ENCODE peak calls at places on chromosomes 4 and X, in ten cellular contexts. One of them, this sample, is unnamed.

GRCh38 chr4:6848717-6849305 is 60.8 kb upstream of the TBC1D14 start:
- DNase-seq in stimulated activated naive B cell treated with anti-CD40 and anti-IgM and Interleukin-4, amounts not matched to agents 10 μg/mL and 1 μg/mL and 100 μg/mL, for 72 hours: no peak
- DNase-seq in EL: no peak
- DNase-seq in lung microvascular endothelial cell: no peak
- DNase-seq in stimulated activated CD4-positive, alpha-beta T cell treated with anti-CD3 and anti-CD28 coated beads, Interleukin-1b, Interleukin-23, amount 100 ng/mL, for 24 hours: no peak
- DNase-seq in SK-N-SH: no peak
- DNase-seq in hypothalamus: no peak
- DNase-seq in IMR-90: peak
- DNase-seq in RWPE2: no peak
- DNase-seq in T47D: no peak
- DNase-seq in this sample: no peak

GRCh38 chr4:1204828-1205591 is 32.6 kb upstream of the SPON2 start:
- DNase-seq in hypothalamus: no peak
- DNase-seq in SK-N-SH: peak
- DNase-seq in EL: no peak
- DNase-seq in lung microvascular endothelial cell: no peak
- DNase-seq in stimulated activated naive B cell treated with anti-CD40 and anti-IgM and Interleukin-4, amounts not matched to agents 10 μg/mL and 1 μg/mL and 100 μg/mL, for 72 hours: no peak
- DNase-seq in IMR-90: no peak
- DNase-seq in RWPE2: no peak
- DNase-seq in stimulated activated CD4-positive, alpha-beta T cell treated with anti-CD3 and anti-CD28 coated beads, Interleukin-1b, Interleukin-23, amount 100 ng/mL, for 24 hours: no peak
- DNase-seq in T47D: no peak
- DNase-seq in this sample: no peak

GRCh38 chr4:93053140-93053539 is 749.4 kb downstream of the GRID2 start:
- DNase-seq in T47D: no peak
- DNase-seq in stimulated activated naive B cell treated with anti-CD40 and anti-IgM and Interleukin-4, amounts not matched to agents 10 μg/mL and 1 μg/mL and 100 μg/mL, for 72 hours: no peak
- DNase-seq in RWPE2: no peak
- DNase-seq in lung microvascular endothelial cell: no peak
- DNase-seq in stimulated activated CD4-positive, alpha-beta T cell treated with anti-CD3 and anti-CD28 coated beads, Interleukin-1b, Interleukin-23, amount 100 ng/mL, for 24 hours: no peak
- DNase-seq in IMR-90: no peak
- DNase-seq in hypothalamus: no peak
- DNase-seq in EL: no peak
- DNase-seq in SK-N-SH: no peak
- DNase-seq in this sample: no peak

GRCh38 chr4:130147618-130148017 is 1051.7 kb downstream of the C4orf33 start:
- DNase-seq in stimulated activated naive B cell treated with anti-CD40 and anti-IgM and Interleukin-4, amounts not matched to agents 10 μg/mL and 1 μg/mL and 100 μg/mL, for 72 hours: no peak
- DNase-seq in SK-N-SH: no peak
- DNase-seq in stimulated activated CD4-positive, alpha-beta T cell treated with anti-CD3 and anti-CD28 coated beads, Interleukin-1b, Interleukin-23, amount 100 ng/mL, for 24 hours: no peak
- DNase-seq in IMR-90: no peak
- DNase-seq in T47D: no peak
- DNase-seq in lung microvascular endothelial cell: no peak
- DNase-seq in RWPE2: no peak
- DNase-seq in hypothalamus: no peak
- DNase-seq in EL: no peak
- DNase-seq in this sample: no peak

GRCh38 chrX:129099206-129099605 is 424.1 kb downstream of the SMARCA1 start:
- DNase-seq in hypothalamus: no peak
- DNase-seq in EL: no peak
- DNase-seq in lung microvascular endothelial cell: no peak
- DNase-seq in T47D: no peak
- DNase-seq in RWPE2: no peak
- DNase-seq in IMR-90: no peak
- DNase-seq in SK-N-SH: no peak
- DNase-seq in stimulated activated naive B cell treated with anti-CD40 and anti-IgM and Interleukin-4, amounts not matched to agents 10 μg/mL and 1 μg/mL and 100 μg/mL, for 72 hours: no peak
- DNase-seq in stimulated activated CD4-positive, alpha-beta T cell treated with anti-CD3 and anti-CD28 coated beads, Interleukin-1b, Interleukin-23, amount 100 ng/mL, for 24 hours: no peak
- DNase-seq in this sample: no peak

GRCh38 chrX:133923548-133923947 is 61.8 kb downstream of the GPC3 start:
- DNase-seq in stimulated activated CD4-positive, alpha-beta T cell treated with anti-CD3 and anti-CD28 coated beads, Interleukin-1b, Interleukin-23, amount 100 ng/mL, for 24 hours: no peak
- DNase-seq in IMR-90: no peak
- DNase-seq in SK-N-SH: peak
- DNase-seq in T47D: no peak
- DNase-seq in hypothalamus: no peak
- DNase-seq in EL: no peak
- DNase-seq in stimulated activated naive B cell treated with anti-CD40 and anti-IgM and Interleukin-4, amounts not matched to agents 10 μg/mL and 1 μg/mL and 100 μg/mL, for 72 hours: no peak
- DNase-seq in RWPE2: no peak
- DNase-seq in lung microvascular endothelial cell: no peak
- DNase-seq in this sample: no peak

GRCh38 chrX:1657367-1658082 is 42.7 kb downstream of the ASMT start:
- DNase-seq in stimulated activated naive B cell treated with anti-CD40 and anti-IgM and Interleukin-4, amounts not matched to agents 10 μg/mL and 1 μg/mL and 100 μg/mL, for 72 hours: peak
- DNase-seq in SK-N-SH: no peak
- DNase-seq in T47D: no peak
- DNase-seq in stimulated activated CD4-positive, alpha-beta T cell treated with anti-CD3 and anti-CD28 coated beads, Interleukin-1b, Interleukin-23, amount 100 ng/mL, for 24 hours: no peak
- DNase-seq in RWPE2: no peak
- DNase-seq in lung microvascular endothelial cell: peak
- DNase-seq in EL: peak
- DNase-seq in IMR-90: no peak
- DNase-seq in hypothalamus: no peak
- DNase-seq in this sample: no peak

GRCh38 chr4:107760281-107760947 is 40.4 kb upstream of the PAPSS1 start:
- DNase-seq in stimulated activated naive B cell treated with anti-CD40 and anti-IgM and Interleukin-4, amounts not matched to agents 10 μg/mL and 1 μg/mL and 100 μg/mL, for 72 hours: no peak
- DNase-seq in hypothalamus: no peak
- DNase-seq in EL: peak
- DNase-seq in lung microvascular endothelial cell: peak
- DNase-seq in IMR-90: peak
- DNase-seq in stimulated activated CD4-positive, alpha-beta T cell treated with anti-CD3 and anti-CD28 coated beads, Interleukin-1b, Interleukin-23, amount 100 ng/mL, for 24 hours: no peak
- DNase-seq in RWPE2: no peak
- DNase-seq in SK-N-SH: peak
- DNase-seq in T47D: peak
- DNase-seq in this sample: no peak

GRCh38 chr4:83651846-83652245 is 115.9 kb downstream of the GPAT3 start:
- DNase-seq in RWPE2: no peak
- DNase-seq in lung microvascular endothelial cell: no peak
- DNase-seq in IMR-90: no peak
- DNase-seq in hypothalamus: no peak
- DNase-seq in EL: no peak
- DNase-seq in SK-N-SH: no peak
- DNase-seq in stimulated activated naive B cell treated with anti-CD40 and anti-IgM and Interleukin-4, amounts not matched to agents 10 μg/mL and 1 μg/mL and 100 μg/mL, for 72 hours: no peak
- DNase-seq in stimulated activated CD4-positive, alpha-beta T cell treated with anti-CD3 and anti-CD28 coated beads, Interleukin-1b, Interleukin-23, amount 100 ng/mL, for 24 hours: no peak
- DNase-seq in T47D: no peak
- DNase-seq in this sample: no peak

GRCh38 chr4:40850496-40850895 is 100.7 kb downstream of the NSUN7 start:
- DNase-seq in hypothalamus: no peak
- DNase-seq in T47D: no peak
- DNase-seq in stimulated activated CD4-positive, alpha-beta T cell treated with anti-CD3 and anti-CD28 coated beads, Interleukin-1b, Interleukin-23, amount 100 ng/mL, for 24 hours: no peak
- DNase-seq in lung microvascular endothelial cell: no peak
- DNase-seq in IMR-90: no peak
- DNase-seq in SK-N-SH: no peak
- DNase-seq in RWPE2: no peak
- DNase-seq in EL: no peak
- DNase-seq in stimulated activated naive B cell treated with anti-CD40 and anti-IgM and Interleukin-4, amounts not matched to agents 10 μg/mL and 1 μg/mL and 100 μg/mL, for 72 hours: no peak
- DNase-seq in this sample: no peak

GRCh38 chrX:1555370-1555769 is 18.4 kb upstream of the P2RY8 start:
- DNase-seq in T47D: no peak
- DNase-seq in lung microvascular endothelial cell: no peak
- DNase-seq in stimulated activated naive B cell treated with anti-CD40 and anti-IgM and Interleukin-4, amounts not matched to agents 10 μg/mL and 1 μg/mL and 100 μg/mL, for 72 hours: no peak
- DNase-seq in RWPE2: peak
- DNase-seq in IMR-90: no peak
- DNase-seq in SK-N-SH: no peak
- DNase-seq in stimulated activated CD4-positive, alpha-beta T cell treated with anti-CD3 and anti-CD28 coated beads, Interleukin-1b, Interleukin-23, amount 100 ng/mL, for 24 hours: no peak
- DNase-seq in hypothalamus: no peak
- DNase-seq in EL: no peak
- DNase-seq in this sample: no peak

GRCh38 chr4:113636877-113637276 is 124.7 kb downstream of the CAMK2D start:
- DNase-seq in lung microvascular endothelial cell: peak
- DNase-seq in SK-N-SH: no peak
- DNase-seq in stimulated activated CD4-positive, alpha-beta T cell treated with anti-CD3 and anti-CD28 coated beads, Interleukin-1b, Interleukin-23, amount 100 ng/mL, for 24 hours: no peak
- DNase-seq in IMR-90: peak
- DNase-seq in EL: peak
- DNase-seq in hypothalamus: no peak
- DNase-seq in stimulated activated naive B cell treated with anti-CD40 and anti-IgM and Interleukin-4, amounts not matched to agents 10 μg/mL and 1 μg/mL and 100 μg/mL, for 72 hours: no peak
- DNase-seq in T47D: no peak
- DNase-seq in RWPE2: no peak
- DNase-seq in this sample: no peak

GRCh38 chrX:81378550-81378949 is 176.6 kb downstream of the SH3BGRL start:
- DNase-seq in stimulated activated naive B cell treated with anti-CD40 and anti-IgM and Interleukin-4, amounts not matched to agents 10 μg/mL and 1 μg/mL and 100 μg/mL, for 72 hours: no peak
- DNase-seq in EL: no peak
- DNase-seq in SK-N-SH: no peak
- DNase-seq in stimulated activated CD4-positive, alpha-beta T cell treated with anti-CD3 and anti-CD28 coated beads, Interleukin-1b, Interleukin-23, amount 100 ng/mL, for 24 hours: no peak
- DNase-seq in hypothalamus: no peak
- DNase-seq in lung microvascular endothelial cell: no peak
- DNase-seq in T47D: no peak
- DNase-seq in IMR-90: no peak
- DNase-seq in RWPE2: no peak
- DNase-seq in this sample: no peak

GRCh38 chrX:100659431-100660137 is 15.6 kb downstream of the SRPX2 start:
- DNase-seq in hypothalamus: no peak
- DNase-seq in RWPE2: no peak
- DNase-seq in stimulated activated CD4-positive, alpha-beta T cell treated with anti-CD3 and anti-CD28 coated beads, Interleukin-1b, Interleukin-23, amount 100 ng/mL, for 24 hours: no peak
- DNase-seq in stimulated activated naive B cell treated with anti-CD40 and anti-IgM and Interleukin-4, amounts not matched to agents 10 μg/mL and 1 μg/mL and 100 μg/mL, for 72 hours: no peak
- DNase-seq in lung microvascular endothelial cell: no peak
- DNase-seq in EL: peak
- DNase-seq in IMR-90: no peak
- DNase-seq in T47D: no peak
- DNase-seq in SK-N-SH: no peak
- DNase-seq in this sample: no peak

GRCh38 chr4:145773581-145774234 is 93.8 kb downstream of the C4orf51 start:
- DNase-seq in EL: no peak
- DNase-seq in lung microvascular endothelial cell: no peak
- DNase-seq in hypothalamus: no peak
- DNase-seq in stimulated activated naive B cell treated with anti-CD40 and anti-IgM and Interleukin-4, amounts not matched to agents 10 μg/mL and 1 μg/mL and 100 μg/mL, for 72 hours: no peak
- DNase-seq in IMR-90: no peak
- DNase-seq in T47D: no peak
- DNase-seq in stimulated activated CD4-positive, alpha-beta T cell treated with anti-CD3 and anti-CD28 coated beads, Interleukin-1b, Interleukin-23, amount 100 ng/mL, for 24 hours: no peak
- DNase-seq in RWPE2: no peak
- DNase-seq in SK-N-SH: no peak
- DNase-seq in this sample: no peak

GRCh38 chr4:13980317-13980716 is 352.8 kb upstream of the BOD1L1 start:
- DNase-seq in stimulated activated CD4-positive, alpha-beta T cell treated with anti-CD3 and anti-CD28 coated beads, Interleukin-1b, Interleukin-23, amount 100 ng/mL, for 24 hours: no peak
- DNase-seq in T47D: no peak
- DNase-seq in IMR-90: peak
- DNase-seq in hypothalamus: no peak
- DNase-seq in RWPE2: no peak
- DNase-seq in lung microvascular endothelial cell: peak
- DNase-seq in stimulated activated naive B cell treated with anti-CD40 and anti-IgM and Interleukin-4, amounts not matched to agents 10 μg/mL and 1 μg/mL and 100 μg/mL, for 72 hours: no peak
- DNase-seq in SK-N-SH: no peak
- DNase-seq in EL: peak
- DNase-seq in this sample: no peak

GRCh38 chrX:115297189-115297588 is 7.7 kb downstream of the LUZP4 start:
- DNase-seq in hypothalamus: no peak
- DNase-seq in lung microvascular endothelial cell: no peak
- DNase-seq in T47D: no peak
- DNase-seq in stimulated activated CD4-positive, alpha-beta T cell treated with anti-CD3 and anti-CD28 coated beads, Interleukin-1b, Interleukin-23, amount 100 ng/mL, for 24 hours: no peak
- DNase-seq in stimulated activated naive B cell treated with anti-CD40 and anti-IgM and Interleukin-4, amounts not matched to agents 10 μg/mL and 1 μg/mL and 100 μg/mL, for 72 hours: no peak
- DNase-seq in EL: no peak
- DNase-seq in SK-N-SH: no peak
- DNase-seq in IMR-90: no peak
- DNase-seq in RWPE2: no peak
- DNase-seq in this sample: no peak

GRCh38 chr4:41294445-41295062 is 37.8 kb downstream of the UCHL1 start:
- DNase-seq in hypothalamus: no peak
- DNase-seq in T47D: no peak
- DNase-seq in lung microvascular endothelial cell: no peak
- DNase-seq in RWPE2: no peak
- DNase-seq in EL: no peak
- DNase-seq in SK-N-SH: no peak
- DNase-seq in IMR-90: no peak
- DNase-seq in stimulated activated CD4-positive, alpha-beta T cell treated with anti-CD3 and anti-CD28 coated beads, Interleukin-1b, Interleukin-23, amount 100 ng/mL, for 24 hours: no peak
- DNase-seq in stimulated activated naive B cell treated with anti-CD40 and anti-IgM and Interleukin-4, amounts not matched to agents 10 μg/mL and 1 μg/mL and 100 μg/mL, for 72 hours: peak
- DNase-seq in this sample: no peak

GRCh38 chr4:6732441-6733357 is 16.7 kb downstream of the BLOC1S4 start:
- DNase-seq in stimulated activated CD4-positive, alpha-beta T cell treated with anti-CD3 and anti-CD28 coated beads, Interleukin-1b, Interleukin-23, amount 100 ng/mL, for 24 hours: no peak
- DNase-seq in stimulated activated naive B cell treated with anti-CD40 and anti-IgM and Interleukin-4, amounts not matched to agents 10 μg/mL and 1 μg/mL and 100 μg/mL, for 72 hours: no peak
- DNase-seq in lung microvascular endothelial cell: peak
- DNase-seq in EL: peak
- DNase-seq in hypothalamus: peak
- DNase-seq in RWPE2: no peak
- DNase-seq in SK-N-SH: peak
- DNase-seq in T47D: no peak
- DNase-seq in IMR-90: peak
- DNase-seq in this sample: no peak

GRCh38 chr4:83272900-83273299 is 11.7 kb downstream of the COQ2 start:
- DNase-seq in RWPE2: no peak
- DNase-seq in T47D: no peak
- DNase-seq in EL: no peak
- DNase-seq in lung microvascular endothelial cell: no peak
- DNase-seq in SK-N-SH: no peak
- DNase-seq in hypothalamus: no peak
- DNase-seq in stimulated activated CD4-positive, alpha-beta T cell treated with anti-CD3 and anti-CD28 coated beads, Interleukin-1b, Interleukin-23, amount 100 ng/mL, for 24 hours: no peak
- DNase-seq in stimulated activated naive B cell treated with anti-CD40 and anti-IgM and Interleukin-4, amounts not matched to agents 10 μg/mL and 1 μg/mL and 100 μg/mL, for 72 hours: no peak
- DNase-seq in IMR-90: no peak
- DNase-seq in this sample: no peak

GRCh38 chr4:41991916-41992767 is 1.8 kb downstream of the SLC30A9 start:
- DNase-seq in IMR-90: peak
- DNase-seq in RWPE2: peak
- DNase-seq in lung microvascular endothelial cell: peak
- DNase-seq in stimulated activated CD4-positive, alpha-beta T cell treated with anti-CD3 and anti-CD28 coated beads, Interleukin-1b, Interleukin-23, amount 100 ng/mL, for 24 hours: no peak
- DNase-seq in hypothalamus: no peak
- DNase-seq in SK-N-SH: no peak
- DNase-seq in T47D: no peak
- DNase-seq in EL: peak
- DNase-seq in stimulated activated naive B cell treated with anti-CD40 and anti-IgM and Interleukin-4, amounts not matched to agents 10 μg/mL and 1 μg/mL and 100 μg/mL, for 72 hours: no peak
- DNase-seq in this sample: no peak

GRCh38 chrX:38278682-38279081 is 48.6 kb downstream of the RPGR start:
- DNase-seq in T47D: no peak
- DNase-seq in stimulated activated CD4-positive, alpha-beta T cell treated with anti-CD3 and anti-CD28 coated beads, Interleukin-1b, Interleukin-23, amount 100 ng/mL, for 24 hours: no peak
- DNase-seq in RWPE2: no peak
- DNase-seq in EL: no peak
- DNase-seq in SK-N-SH: no peak
- DNase-seq in lung microvascular endothelial cell: no peak
- DNase-seq in IMR-90: peak
- DNase-seq in stimulated activated naive B cell treated with anti-CD40 and anti-IgM and Interleukin-4, amounts not matched to agents 10 μg/mL and 1 μg/mL and 100 μg/mL, for 72 hours: no peak
- DNase-seq in hypothalamus: no peak
- DNase-seq in this sample: no peak

GRCh38 chr4:52659722-52660261 is 691 bp upstream of the USP46 start:
- DNase-seq in T47D: peak
- DNase-seq in RWPE2: no peak
- DNase-seq in stimulated activated naive B cell treated with anti-CD40 and anti-IgM and Interleukin-4, amounts not matched to agents 10 μg/mL and 1 μg/mL and 100 μg/mL, for 72 hours: no peak
- DNase-seq in stimulated activated CD4-positive, alpha-beta T cell treated with anti-CD3 and anti-CD28 coated beads, Interleukin-1b, Interleukin-23, amount 100 ng/mL, for 24 hours: no peak
- DNase-seq in SK-N-SH: peak
- DNase-seq in hypothalamus: peak
- DNase-seq in lung microvascular endothelial cell: peak
- DNase-seq in IMR-90: no peak
- DNase-seq in EL: peak
- DNase-seq in this sample: peak

GRCh38 chr4:111464251-111465045 is 680.8 kb upstream of the FAM241A start:
- DNase-seq in EL: peak
- DNase-seq in lung microvascular endothelial cell: no peak
- DNase-seq in IMR-90: no peak
- DNase-seq in RWPE2: no peak
- DNase-seq in hypothalamus: no peak
- DNase-seq in T47D: no peak
- DNase-seq in stimulated activated CD4-positive, alpha-beta T cell treated with anti-CD3 and anti-CD28 coated beads, Interleukin-1b, Interleukin-23, amount 100 ng/mL, for 24 hours: no peak
- DNase-seq in stimulated activated naive B cell treated with anti-CD40 and anti-IgM and Interleukin-4, amounts not matched to agents 10 μg/mL and 1 μg/mL and 100 μg/mL, for 72 hours: no peak
- DNase-seq in SK-N-SH: no peak
- DNase-seq in this sample: no peak

GRCh38 chr4:95095352-95095974 is 337.7 kb downstream of the BMPR1B start:
- DNase-seq in RWPE2: no peak
- DNase-seq in lung microvascular endothelial cell: peak
- DNase-seq in T47D: no peak
- DNase-seq in IMR-90: peak
- DNase-seq in stimulated activated CD4-positive, alpha-beta T cell treated with anti-CD3 and anti-CD28 coated beads, Interleukin-1b, Interleukin-23, amount 100 ng/mL, for 24 hours: no peak
- DNase-seq in hypothalamus: no peak
- DNase-seq in stimulated activated naive B cell treated with anti-CD40 and anti-IgM and Interleukin-4, amounts not matched to agents 10 μg/mL and 1 μg/mL and 100 μg/mL, for 72 hours: no peak
- DNase-seq in SK-N-SH: peak
- DNase-seq in EL: no peak
- DNase-seq in this sample: no peak

GRCh38 chr4:3417448-3417847 is 24.3 kb upstream of the HGFAC start:
- DNase-seq in stimulated activated CD4-positive, alpha-beta T cell treated with anti-CD3 and anti-CD28 coated beads, Interleukin-1b, Interleukin-23, amount 100 ng/mL, for 24 hours: no peak
- DNase-seq in RWPE2: peak
- DNase-seq in IMR-90: no peak
- DNase-seq in T47D: no peak
- DNase-seq in hypothalamus: no peak
- DNase-seq in stimulated activated naive B cell treated with anti-CD40 and anti-IgM and Interleukin-4, amounts not matched to agents 10 μg/mL and 1 μg/mL and 100 μg/mL, for 72 hours: no peak
- DNase-seq in lung microvascular endothelial cell: no peak
- DNase-seq in SK-N-SH: no peak
- DNase-seq in EL: no peak
- DNase-seq in this sample: no peak

GRCh38 chr4:76611611-76612010 is 176.6 kb downstream of the SHROOM3 start:
- DNase-seq in IMR-90: peak
- DNase-seq in T47D: no peak
- DNase-seq in lung microvascular endothelial cell: no peak
- DNase-seq in SK-N-SH: no peak
- DNase-seq in hypothalamus: no peak
- DNase-seq in EL: no peak
- DNase-seq in RWPE2: no peak
- DNase-seq in stimulated activated CD4-positive, alpha-beta T cell treated with anti-CD3 and anti-CD28 coated beads, Interleukin-1b, Interleukin-23, amount 100 ng/mL, for 24 hours: no peak
- DNase-seq in stimulated activated naive B cell treated with anti-CD40 and anti-IgM and Interleukin-4, amounts not matched to agents 10 μg/mL and 1 μg/mL and 100 μg/mL, for 72 hours: no peak
- DNase-seq in this sample: no peak

GRCh38 chr4:132383571-132384199 is 765.4 kb upstream of the PCDH10 start:
- DNase-seq in IMR-90: no peak
- DNase-seq in stimulated activated CD4-positive, alpha-beta T cell treated with anti-CD3 and anti-CD28 coated beads, Interleukin-1b, Interleukin-23, amount 100 ng/mL, for 24 hours: no peak
- DNase-seq in EL: peak
- DNase-seq in SK-N-SH: no peak
- DNase-seq in lung microvascular endothelial cell: no peak
- DNase-seq in hypothalamus: no peak
- DNase-seq in T47D: no peak
- DNase-seq in RWPE2: no peak
- DNase-seq in stimulated activated naive B cell treated with anti-CD40 and anti-IgM and Interleukin-4, amounts not matched to agents 10 μg/mL and 1 μg/mL and 100 μg/mL, for 72 hours: no peak
- DNase-seq in this sample: no peak